ENCODE peak calls at places on chromosomes 6 and 20, in four cellular contexts. I is body of pancreas; K is mammary epithelial cell; B is CD8-positive, alpha-beta memory T cell. G is an unnamed sample.

GRCh38 chr6:36627801-36628246 is 33.7 kb downstream of the SRSF3 start:
- DNase-seq in I (peak; percentile 73), B (no peak), K (peak; percentile 74), G (peak; percentile 84)

GRCh38 chr6:106870069-106870468 is 104.5 kb downstream of the CD24 start:
- DNase-seq in K (peak; percentile 96), I (no peak), B (no peak), G (no peak)

GRCh38 chr6:16575655-16576054 is 185.6 kb downstream of the ATXN1 start:
- DNase-seq in I (no peak), B (no peak), K (no peak), G (no peak)

GRCh38 chr20:25654487-25654886 is 30.7 kb upstream of the NANP start:
- DNase-seq in B (no peak), I (no peak), K (peak; percentile 71), G (no peak)

GRCh38 chr6:148954461-148954860 is 207.6 kb downstream of the UST start:
- DNase-seq in I (no peak), B (no peak), K (no peak), G (no peak)

GRCh38 chr6:152233547-152234320 is 403.4 kb downstream of the SYNE1 start:
- DNase-seq in K (no peak), B (peak; percentile 53), I (no peak), G (no peak)

GRCh38 chr6:79821859-79822258 is 125.5 kb downstream of the ELOVL4 start:
- DNase-seq in K (peak; percentile 13), I (no peak), B (no peak), G (no peak)

GRCh38 chr6:132405143-132405915 is 4.1 kb upstream of the MOXD1 start:
- DNase-seq in K (peak; percentile 37), I (no peak), B (no peak), G (no peak)

GRCh38 chr20:56690531-56691175 is 61.5 kb downstream of the TFAP2C start:
- DNase-seq in I (no peak), B (no peak), K (peak; percentile 56), G (no peak)

GRCh38 chr6:7828123-7828522 is 82.5 kb downstream of the TXNDC5 start:
- DNase-seq in I (no peak), K (no peak), B (no peak), G (no peak)

GRCh38 chr6:36459483-36459882 is 16.7 kb downstream of the KCTD20 start:
- DNase-seq in K (no peak), I (no peak), B (no peak), G (no peak)

GRCh38 chr6:3231213-3232016 is 4.0 kb upstream of the TUBB2B start:
- DNase-seq in I (peak; percentile 93), B (peak; percentile 11), K (peak; percentile 60), G (peak; percentile 85)

GRCh38 chr20:63628246-63628975 is 1.5 kb upstream of the GMEB2 start:
- DNase-seq in I (peak; percentile 74), B (peak; percentile 54), K (peak; percentile 78), G (peak; percentile 59)

GRCh38 chr6:16762547-16763477 is 1.6 kb upstream of the ATXN1 start:
- DNase-seq in K (peak; percentile 91), I (peak; percentile 74), B (peak; percentile 66), G (peak; percentile 50)

GRCh38 chr20:44170796-44171410 is 16.1 kb downstream of the JPH2 start:
- DNase-seq in B (no peak), I (no peak), K (no peak), G (no peak)

GRCh38 chr6:159035891-159036290 is 8.9 kb downstream of the TAGAP start:
- DNase-seq in I (no peak), K (no peak), B (no peak), G (no peak)
- H3K4me1 ChIP-seq in I (no peaks in the 10 kb centered on the region), K (peaks cover 27% of the 10 kb centered on the region), B (peaks cover 51% of the 10 kb centered on the region), G (no peaks in the 10 kb centered on the region)

GRCh38 chr6:112207131-112207530 is 47.2 kb downstream of the LAMA4 start:
- DNase-seq in K (no peak), B (no peak), I (no peak), G (no peak)

GRCh38 chr6:112203577-112204349 is 50.6 kb downstream of the LAMA4 start:
- DNase-seq in K (peak; percentile 94), I (no peak), B (no peak), G (no peak)

GRCh38 chr6:112204350-112204706 is 50.0 kb downstream of the LAMA4 start:
- DNase-seq in K (no peak), B (no peak), I (no peak), G (no peak)

GRCh38 chr6:112207773-112208172 is 46.6 kb downstream of the LAMA4 start:
- DNase-seq in K (no peak), I (no peak), B (no peak), G (no peak)

DNA sequence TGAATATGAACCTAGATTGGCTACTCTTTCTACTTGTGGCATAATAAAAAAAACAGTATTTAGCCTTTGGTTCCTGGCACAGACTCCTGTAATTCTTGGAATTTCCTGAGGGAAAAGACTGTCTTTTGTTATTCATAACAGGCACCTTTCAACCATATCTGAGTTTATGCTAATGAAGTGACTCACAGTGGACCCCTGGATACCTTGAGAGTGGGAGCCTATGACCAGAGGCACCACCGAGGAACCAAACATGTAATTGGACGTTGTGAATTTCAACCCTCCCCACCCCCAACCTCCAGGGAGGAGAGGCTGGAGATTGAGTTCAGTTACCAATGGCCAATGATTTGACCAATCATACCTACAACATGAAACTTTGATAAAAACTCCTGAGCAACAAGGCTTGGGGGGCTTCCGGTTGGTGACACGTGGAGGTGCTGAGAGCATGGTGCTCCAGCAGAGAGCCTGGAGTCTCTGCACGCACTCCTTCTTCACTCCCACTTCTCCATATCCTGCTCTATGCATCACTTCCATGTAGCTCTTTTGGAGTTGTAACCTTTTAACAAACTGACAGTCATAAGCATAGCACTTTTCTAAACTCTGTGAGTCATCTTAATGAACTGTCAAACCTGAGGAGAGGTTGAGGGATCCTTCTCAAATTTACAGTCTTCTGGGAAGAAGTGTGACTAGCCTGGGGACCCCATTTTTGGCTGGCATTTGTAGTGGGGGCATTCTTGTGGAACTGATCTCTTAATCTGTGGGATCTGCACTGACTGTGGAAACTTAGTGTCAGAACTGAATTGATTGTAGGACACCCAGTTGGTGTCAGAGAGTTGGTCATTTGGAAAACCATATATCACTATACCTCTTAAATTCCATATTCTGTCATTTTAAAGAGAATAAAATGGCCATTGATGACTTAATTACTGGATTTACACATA is 48.6 kb downstream of the LAMA4 start:
- DNase-seq in B (no peak), K (peak; percentile 58), I (no peak), G (no peak)
- H3K4me1 ChIP-seq in B (no peaks in the 10 kb centered on the region), K (peaks cover 32% of the 10 kb centered on the region), I (no peaks in the 10 kb centered on the region), G (no peaks in the 10 kb centered on the region)

DNA sequence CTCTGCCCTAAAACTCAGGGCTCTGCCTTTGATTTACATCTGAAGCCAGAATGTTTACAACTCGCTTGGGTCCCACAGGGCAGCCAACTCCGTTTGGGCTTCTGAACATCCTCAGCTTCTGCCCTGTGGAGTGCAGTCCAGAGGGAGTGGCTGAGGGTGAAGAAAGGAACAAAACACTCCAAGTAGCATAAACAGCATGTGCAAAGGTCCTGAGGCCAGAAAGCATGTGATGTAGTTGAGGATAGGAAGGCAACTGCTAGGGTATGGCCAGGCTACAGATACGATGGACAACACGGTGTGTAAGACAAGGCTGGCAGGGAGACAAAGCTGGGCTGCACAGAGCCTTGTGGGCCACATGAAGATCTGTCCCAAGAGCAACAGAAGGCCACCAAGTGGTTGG is 12.5 kb downstream of the JAG1 start:
- DNase-seq in B (no peak), K (no peak), I (no peak), G (no peak)
- H3K4me1 ChIP-seq in B (no peaks in the 10 kb centered on the region), K (peaks cover 58% of the 10 kb centered on the region), I (peaks cover 95% of the 10 kb centered on the region), G (peaks cover 17% of the 10 kb centered on the region)

DNA sequence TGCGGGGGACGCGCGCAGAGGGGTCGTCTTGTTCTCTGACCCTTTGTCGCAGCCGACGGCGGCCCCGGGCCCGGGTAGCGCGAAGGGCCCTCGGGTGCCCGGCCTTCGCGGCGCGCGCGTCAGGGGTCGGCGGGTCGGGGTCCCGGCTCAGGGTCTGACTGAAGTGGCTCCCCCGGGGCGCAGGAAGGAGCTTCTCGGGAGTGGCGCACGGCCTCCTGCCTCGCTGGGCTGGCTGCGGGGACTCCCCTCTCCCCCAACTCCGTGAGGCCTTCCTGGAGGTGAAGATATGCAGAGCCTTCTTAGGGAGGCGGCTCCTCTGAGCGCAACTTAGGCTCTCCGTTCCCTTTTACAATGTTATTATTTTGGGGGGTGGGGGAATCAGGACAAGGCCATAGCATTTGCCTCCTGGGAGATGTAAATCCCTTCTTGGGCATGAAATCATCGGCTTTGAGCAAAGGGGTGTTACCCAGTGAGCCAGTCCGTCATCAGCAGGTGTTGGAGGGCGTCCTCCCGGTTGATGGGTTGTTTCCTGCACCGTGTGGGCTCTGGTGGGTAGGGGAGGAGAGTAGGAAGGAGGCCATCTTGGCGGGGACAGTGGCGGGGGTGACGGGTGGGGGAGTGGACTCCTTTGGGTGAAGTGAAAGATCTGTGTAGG is 523 bp downstream of the CDS2 start:
- DNase-seq in K (peak; percentile 51), B (peak; percentile 75), I (peak; percentile 63), G (peak; percentile 81)
- H3K4me1 ChIP-seq in K (peaks cover 8% of the 10 kb centered on the region), B (peaks cover 26% of the 10 kb centered on the region), I (peaks cover 19% of the 10 kb centered on the region), G (peaks cover 12% of the 10 kb centered on the region)

DNA sequence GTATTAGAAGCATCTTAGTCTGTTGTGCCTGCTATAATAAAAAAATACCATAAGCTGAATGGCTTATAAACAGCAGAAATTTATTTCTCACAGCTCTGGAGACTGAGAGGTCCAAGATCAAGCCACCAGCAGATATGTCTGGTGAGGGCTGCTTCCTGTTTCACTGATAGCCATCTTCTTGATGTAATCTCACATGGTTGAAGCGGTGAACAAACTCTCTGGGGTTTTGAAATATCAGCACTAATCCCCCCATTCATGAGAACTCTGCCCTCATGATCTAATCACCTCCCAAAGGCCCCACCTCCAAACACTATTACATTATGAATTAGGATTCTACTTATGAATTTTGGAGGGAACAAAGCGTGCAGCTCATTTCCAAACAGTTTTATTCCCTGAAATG is 11.6 kb upstream of the CLVS2 start:
- DNase-seq in K (no peak), B (no peak), I (no peak), G (no peak)
- H3K4me1 ChIP-seq in K (no peaks in the 10 kb centered on the region), B (no peaks in the 10 kb centered on the region), I (no peaks in the 10 kb centered on the region), G (no peaks in the 10 kb centered on the region)

DNA sequence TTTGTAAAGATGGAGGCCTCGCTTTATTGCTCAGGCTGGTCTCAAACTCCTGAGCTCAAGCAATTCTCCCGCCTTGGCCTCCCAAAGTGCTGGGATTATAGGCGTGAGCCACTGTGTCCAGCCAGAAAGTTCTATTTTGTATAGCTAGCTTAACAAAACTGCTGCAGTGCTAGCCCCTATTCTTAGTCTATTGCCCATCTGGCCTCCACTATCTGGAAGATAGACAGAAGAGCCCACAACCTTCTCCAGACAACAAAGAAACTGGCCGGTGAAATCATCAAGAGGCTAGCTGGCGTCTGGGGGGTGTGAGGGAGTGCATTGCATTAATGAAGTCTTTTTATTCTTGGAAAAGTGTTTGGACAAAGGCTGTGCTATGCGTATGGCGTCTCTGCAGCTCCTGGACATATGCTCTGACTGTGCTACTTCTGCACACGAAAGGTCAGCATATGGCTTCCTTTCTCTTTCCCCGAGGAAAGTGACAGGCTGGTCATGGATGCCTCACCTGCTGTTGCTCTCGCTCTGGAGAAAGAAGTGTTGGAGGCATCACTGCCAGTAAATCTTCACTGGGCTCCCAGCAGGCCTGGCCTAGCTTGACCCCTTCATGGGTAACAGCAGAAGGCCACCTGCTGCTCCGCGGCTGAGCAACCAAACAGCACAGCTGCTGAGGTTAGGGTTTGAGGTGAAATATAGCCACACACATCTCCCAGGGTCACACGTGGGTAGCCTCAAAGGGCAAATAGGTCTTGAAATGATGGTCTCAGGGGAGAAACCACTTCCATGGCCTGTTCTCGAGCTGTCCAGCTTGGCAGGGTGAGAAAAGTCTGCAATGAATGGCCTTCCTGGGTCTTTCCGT is 95.1 kb upstream of the IYD start:
- DNase-seq in I (no peak), K (no peak), B (no peak), G (no peak)
- H3K4me1 ChIP-seq in I (no peaks in the 10 kb centered on the region), K (peaks cover 64% of the 10 kb centered on the region), B (peaks cover 7% of the 10 kb centered on the region), G (no peaks in the 10 kb centered on the region)

GRCh38 chr20:49559411-49560081 is 8.4 kb downstream of the PTGIS start:
- DNase-seq in I (no peak), B (no peak), K (no peak), G (no peak)
- H3K4me1 ChIP-seq in I (no peaks in the 10 kb centered on the region), B (no peaks in the 10 kb centered on the region), K (peaks cover 11% of the 10 kb centered on the region), G (no peaks in the 10 kb centered on the region)

GRCh38 chr20:59157961-59158541 is 5.6 kb upstream of the ZNF831 start:
- DNase-seq in I (no peak), K (no peak), B (no peak), G (no peak)
- H3K4me1 ChIP-seq in I (no peaks in the 10 kb centered on the region), K (no peaks in the 10 kb centered on the region), B (peaks cover 84% of the 10 kb centered on the region), G (no peaks in the 10 kb centered on the region)

G was measured in adrenal gland.